ENCODE peak calls at places on chromosomes 16 and 17, in four cellular contexts. C is T-helper 1 cell, Z is GM18507, E is IMR-90. G is an unnamed sample.
A peak's percentile ranks its signal among the peaks of the same experiment; 100 is the strongest.

GRCh38 chr17:67004191-67004590 is 39.7 kb downstream of the CACNG4 start:
- DNase-seq in C (no peak), Z (no peak), E (no peak), G (no peak)

GRCh38 chr16:67666032-67666537 is 465 bp downstream of the ENKD1 start:
- DNase-seq in C (no peak), Z (no peak), E (no peak), G (peak; percentile 59)

GRCh38 chr17:79090503-79091372 is 16.1 kb downstream of the ENGASE start:
- DNase-seq in C (no peak), Z (no peak), E (no peak), G (no peak)

GRCh38 chr17:50027639-50028206 is 28.2 kb upstream of the ITGA3 start:
- DNase-seq in C (no peak), Z (no peak), E (peak; percentile 96), G (peak; percentile 65)

GRCh38 chr16:88754912-88755744 is 29.9 kb downstream of the PIEZO1 start:
- DNase-seq in C (no peak), Z (no peak), E (peak; percentile 63), G (no peak)

GRCh38 chr16:53849585-53849984 is 145.6 kb downstream of the FTO start:
- DNase-seq in C (no peak), Z (no peak), E (no peak), G (no peak)

GRCh38 chr16:11621539-11621919 is 34.8 kb upstream of the LITAF start:
- DNase-seq in C (no peak), Z (no peak), E (no peak), G (no peak)

GRCh38 chr16:30637952-30638351 is 12.8 kb upstream of the PRR14 start:
- DNase-seq in C (no peak), Z (no peak), E (peak; percentile 51), G (no peak)

GRCh38 chr16:30904114-30904780 is 7.8 kb downstream of the CTF1 start:
- DNase-seq in C (no peak), Z (no peak), E (no peak), G (no peak)

GRCh38 chr16:608019-608418 is 18.2 kb downstream of the RAB40C start:
- DNase-seq in C (no peak), Z (no peak), E (no peak), G (no peak)

GRCh38 chr16:69654280-69654931 is 72.0 kb downstream of the NQO1 start:
- DNase-seq in C (no peak), Z (no peak), E (no peak), G (no peak)